ENCODE peak calls at places on chromosome 4, in four cellular contexts. G is K562, K is GM12878, B is HepG2. I is an unnamed sample.

GRCh38 chr4:134201216-134202098 is at the start of gene PABPC4L:
- DNase-seq in K (no peak), B (no peak), G (peak; percentile 58), I (peak; percentile 72)

GRCh38 chr4:125322363-125322730 is 7.6 kb downstream of the FAT4 start:
- DNase-seq in G (no peak), K (no peak), B (no peak), I (no peak)

GRCh38 chr4:153620352-153620751 is 63.7 kb upstream of the TLR2 start:
- DNase-seq in K (no peak), B (no peak), G (no peak), I (no peak)

GRCh38 chr4:26420438-26420837 is 69.8 kb downstream of the CCKAR start:
- DNase-seq in G (no peak), B (no peak), K (no peak), I (no peak)

GRCh38 chr4:57373971-57374370 is 263.8 kb upstream of the IGFBP7 start:
- DNase-seq in G (no peak), K (no peak), B (no peak), I (no peak)

GRCh38 chr4:137627938-137628460 is 95.7 kb upstream of the PCDH18 start:
- DNase-seq in B (no peak), G (no peak), K (no peak), I (no peak)

GRCh38 chr4:159018062-159018629 is 84.7 kb upstream of the RAPGEF2 start:
- DNase-seq in G (peak; percentile 48), K (peak; percentile 76), B (no peak), I (no peak)

GRCh38 chr4:145484240-145484846 is 2.7 kb downstream of the SMAD1 start:
- DNase-seq in G (no peak), B (no peak), K (no peak), I (peak; percentile 10)

GRCh38 chr4:158630893-158631292 is 40.8 kb downstream of the C4orf46 start:
- DNase-seq in G (no peak), K (no peak), B (no peak), I (no peak)

GRCh38 chr4:169359961-169360360 is 89.2 kb upstream of the SH3RF1 start:
- DNase-seq in K (no peak), G (no peak), B (no peak), I (no peak)
- TF ChIP-seq FOXK2 in K (no peak), G (no peak), B (no peak), I (no peak)

DNA sequence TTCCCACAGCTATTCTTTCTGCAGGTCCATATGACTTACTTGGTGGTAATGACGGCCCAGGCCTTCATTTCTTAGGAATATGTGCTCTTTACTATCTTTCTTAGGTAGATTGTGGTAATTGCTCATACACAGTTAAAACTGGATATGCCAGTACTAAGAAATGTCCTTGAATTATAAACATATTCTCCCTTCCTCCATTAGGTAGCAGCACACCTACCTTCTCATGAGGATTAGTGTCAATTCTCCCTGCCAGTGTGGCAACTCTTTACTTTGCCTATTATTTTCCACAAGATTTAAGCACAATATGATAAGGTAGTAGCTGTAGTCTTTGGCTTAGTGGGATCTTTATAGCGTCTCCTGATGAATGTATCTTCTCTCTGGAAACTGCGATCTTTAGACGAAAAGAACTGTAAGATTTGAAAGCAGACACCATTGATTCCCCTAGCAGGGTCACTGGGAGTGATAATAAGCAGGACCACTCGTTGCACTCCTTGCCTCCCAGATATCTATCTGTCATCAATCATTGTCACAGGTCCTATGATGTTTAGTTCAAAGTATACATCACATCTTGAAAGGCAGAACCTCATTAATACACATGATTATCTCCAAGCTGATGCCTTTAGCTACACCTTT is 1240.7 kb downstream of the C4orf33 start:
- DNase-seq in K (no peak), B (peak; percentile 2), G (no peak), I (no peak)
- TF ChIP-seq SP1 in K (no peak), B (no peak), G (no peak), I (no peak)

DNA sequence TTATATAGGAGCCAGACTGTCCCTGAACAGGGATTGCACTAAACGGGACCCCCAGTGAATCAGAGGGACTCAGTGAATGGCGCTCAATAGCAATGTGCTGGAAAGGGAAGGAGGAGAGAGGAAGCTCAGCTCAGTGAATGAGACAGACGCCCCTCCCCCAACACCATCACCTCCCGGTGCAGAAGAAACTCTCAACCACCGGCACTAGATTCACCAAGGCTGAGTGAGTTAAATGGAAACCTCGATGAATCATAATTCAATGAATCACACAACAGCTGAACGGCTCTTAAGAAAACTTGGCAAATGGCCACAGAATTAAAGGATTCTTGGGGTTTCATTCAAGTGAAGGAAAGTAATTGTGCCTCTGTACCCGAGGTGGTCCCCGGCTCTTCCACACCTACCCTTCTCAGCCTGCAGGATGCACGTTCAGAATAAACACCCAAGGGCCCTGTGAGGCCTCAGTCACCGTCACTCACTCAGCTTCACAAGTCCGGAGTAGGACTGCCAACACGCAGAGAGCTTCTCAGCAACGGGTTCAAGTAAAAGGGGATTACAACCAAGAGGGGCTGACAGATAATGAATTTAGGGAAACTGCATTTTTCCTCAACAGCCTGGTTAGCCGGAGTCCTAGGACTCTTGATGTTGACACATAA is 29.3 kb downstream of the CRMP1 start:
- DNase-seq in K (no peak), B (no peak), G (no peak), I (no peak)
- TF ChIP-seq FOXK2 in K (no peak), B (no peak), G (no peak), I (no peak)

GRCh38 chr4:16289872-16290554 is 63.7 kb upstream of the TAPT1 start:
- DNase-seq in B (peak; percentile 7), K (no peak), G (peak; percentile 34), I (peak; percentile 29)
- TF ChIP-seq SP1 in B (no peak), K (no peak), G (no peak), I (no peak)

GRCh38 chr4:150244600-150244999 is 166.4 kb downstream of the DCLK2 start:
- DNase-seq in G (no peak), B (no peak), K (no peak), I (peak; percentile 53)
- TF ChIP-seq FOXK2 in G (no peak), B (no peak), K (no peak), I (no peak)

GRCh38 chr4:161717084-161717483 is 446.7 kb downstream of the FSTL5 start:
- DNase-seq in B (no peak), K (no peak), G (no peak), I (no peak)

GRCh38 chr4:161714928-161715327 is 448.9 kb downstream of the FSTL5 start:
- DNase-seq in B (no peak), K (no peak), G (no peak), I (no peak)

DNA sequence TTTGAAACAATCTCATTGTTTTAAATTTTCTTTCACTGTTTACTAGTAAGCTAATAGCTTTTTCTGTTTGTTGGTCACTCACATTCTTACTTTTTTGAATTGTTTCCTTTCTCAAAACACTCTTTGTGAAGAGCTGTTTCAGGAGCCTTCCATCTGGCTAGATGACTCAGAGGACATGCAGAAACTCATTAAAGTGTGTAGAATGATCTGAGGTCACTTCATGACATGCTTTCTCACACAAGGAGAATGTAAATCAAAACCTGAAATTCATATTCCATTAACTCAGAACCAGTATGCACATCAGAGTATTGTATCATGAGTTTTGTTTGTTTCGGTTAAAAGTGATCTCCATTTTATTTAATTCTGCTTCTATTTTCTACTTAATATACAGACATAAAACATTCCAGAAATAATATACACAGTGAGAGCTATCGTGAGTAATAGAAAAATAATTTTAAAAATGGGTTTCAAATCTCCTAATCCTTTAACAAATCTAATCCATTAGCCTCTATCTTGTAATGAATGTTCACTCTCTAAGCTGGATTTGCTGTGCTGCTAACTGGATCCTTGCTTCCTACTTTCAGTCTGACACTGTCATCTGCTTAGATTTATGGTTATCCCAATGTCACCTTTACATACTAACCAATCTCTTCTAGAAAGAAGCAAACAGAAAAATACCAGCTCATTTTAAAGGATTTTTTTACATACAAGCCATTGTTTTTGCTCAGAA is 449.6 kb downstream of the FSTL5 start:
- DNase-seq in G (no peak), K (no peak), B (no peak), I (no peak)
- TF ChIP-seq SP1 in G (no peak), K (no peak), B (no peak), I (no peak)

GRCh38 chr4:95248713-95249401 is 299.9 kb downstream of the UNC5C start:
- DNase-seq in K (no peak), B (peak; percentile 6), G (peak; percentile 48), I (no peak)
- TF ChIP-seq FOXK2 in K (no peak), B (no peak), G (no peak), I (no peak)

I was measured in HEK293T.